ENCODE peak calls at places on chromosomes 2 and 18, in ten cellular contexts. U is heart right ventricle; D is substantia nigra; N is Panc1; Z is fibroblast of lung; F is right cardiac atrium; G is brain microvascular endothelial cell; M is CD8-positive, alpha-beta memory T cell; T is cardiac muscle cell; Y is heart left ventricle. A is an unnamed sample.
A peak's percentile ranks its signal among the peaks of the same experiment; 100 is the strongest.

GRCh38 chr2:241976296-241976695 is 106.8 kb downstream of the RTP5 start:
- DNase-seq in U (no peak), D (no peak), N (no peak), Z (no peak), F (no peak), G (no peak), M (no peak), T (no peak), Y (no peak), A (no peak)

GRCh38 chr18:77341527-77341926 is 91.9 kb downstream of the GALR1 start:
- DNase-seq in U (no peak), D (no peak), N (no peak), Z (no peak), F (no peak), G (no peak), M (no peak), T (no peak), Y (no peak), A (no peak)

GRCh38 chr18:79510046-79510685 is 114.4 kb downstream of the NFATC1 start:
- DNase-seq in U (no peak), D (no peak), N (no peak), Z (no peak), F (no peak), G (no peak), M (no peak), T (no peak), Y (peak; percentile 49), A (peak; percentile 5)

GRCh38 chr2:64405476-64406406 is 48.2 kb upstream of the LGALSL start:
- DNase-seq in U (no peak), D (no peak), N (no peak), Z (peak; percentile 67), F (peak; percentile 47), G (peak; percentile 59), M (no peak), T (peak; percentile 90), Y (no peak), A (no peak)

GRCh38 chr18:47777626-47778025 is 152.8 kb downstream of the SMAD2 start:
- DNase-seq in U (no peak), D (no peak), N (no peak), Z (no peak), F (no peak), G (no peak), M (no peak), T (no peak), Y (no peak), A (no peak)

GRCh38 chr2:8202139-8202538 is 479.7 kb upstream of the ID2 start:
- DNase-seq in U (no peak), D (no peak), N (no peak), Z (peak; percentile 7), F (no peak), G (no peak), M (no peak), T (no peak), Y (no peak), A (no peak)

GRCh38 chr2:129803067-129803466 is 176.4 kb upstream of the RAB6C start:
- DNase-seq in U (no peak), D (no peak), N (no peak), Z (peak; percentile 12), F (no peak), G (no peak), M (no peak), T (no peak), Y (no peak), A (no peak)

GRCh38 chr18:7370375-7370774 is 139.5 kb downstream of the LRRC30 start:
- DNase-seq in U (peak; percentile 71), D (no peak), N (no peak), Z (no peak), F (peak; percentile 65), G (no peak), M (no peak), T (peak; percentile 46), Y (no peak), A (no peak)

GRCh38 chr2:6538607-6539006 is 327.1 kb downstream of the CMPK2 start:
- DNase-seq in U (no peak), D (no peak), N (no peak), Z (peak; percentile 31), F (no peak), G (no peak), M (no peak), T (no peak), Y (no peak), A (no peak)

GRCh38 chr18:76874643-76875389 is 52.5 kb downstream of the ZNF236 start:
- DNase-seq in U (no peak), D (no peak), N (no peak), Z (no peak), F (no peak), G (no peak), M (no peak), T (no peak), Y (no peak), A (no peak)

GRCh38 chr2:239671916-239672849 is 271.4 kb upstream of the HDAC4 start:
- DNase-seq in U (no peak), D (no peak), N (no peak), Z (no peak), F (no peak), G (no peak), M (no peak), T (no peak), Y (no peak), A (no peak)

GRCh38 chr2:120761164-120761861 is 25.6 kb downstream of the GLI2 start:
- DNase-seq in U (no peak), D (no peak), N (no peak), Z (no peak), F (peak; percentile 10), G (no peak), M (no peak), T (no peak), Y (peak; percentile 37), A (no peak)

GRCh38 chr2:120563616-120564015 is 172.1 kb upstream of the GLI2 start:
- DNase-seq in U (no peak), D (no peak), N (no peak), Z (no peak), F (no peak), G (no peak), M (no peak), T (no peak), Y (no peak), A (no peak)

GRCh38 chr2:232310690-232311089 is 67.9 kb upstream of the ALPP start:
- DNase-seq in U (no peak), D (no peak), N (no peak), Z (no peak), F (no peak), G (no peak), M (no peak), T (no peak), Y (no peak), A (no peak)
- H3K27ac ChIP-seq in U (no peak overlapping the region), D (no peak overlapping the region), N (no peak overlapping the region), Z (no peak overlapping the region), F (no peak overlapping the region), G (no peak overlapping the region), M (peak overlapping the region; percentile 17), T (no peak overlapping the region), Y (no peak overlapping the region), A (peak overlapping the region; percentile 63)

DNA sequence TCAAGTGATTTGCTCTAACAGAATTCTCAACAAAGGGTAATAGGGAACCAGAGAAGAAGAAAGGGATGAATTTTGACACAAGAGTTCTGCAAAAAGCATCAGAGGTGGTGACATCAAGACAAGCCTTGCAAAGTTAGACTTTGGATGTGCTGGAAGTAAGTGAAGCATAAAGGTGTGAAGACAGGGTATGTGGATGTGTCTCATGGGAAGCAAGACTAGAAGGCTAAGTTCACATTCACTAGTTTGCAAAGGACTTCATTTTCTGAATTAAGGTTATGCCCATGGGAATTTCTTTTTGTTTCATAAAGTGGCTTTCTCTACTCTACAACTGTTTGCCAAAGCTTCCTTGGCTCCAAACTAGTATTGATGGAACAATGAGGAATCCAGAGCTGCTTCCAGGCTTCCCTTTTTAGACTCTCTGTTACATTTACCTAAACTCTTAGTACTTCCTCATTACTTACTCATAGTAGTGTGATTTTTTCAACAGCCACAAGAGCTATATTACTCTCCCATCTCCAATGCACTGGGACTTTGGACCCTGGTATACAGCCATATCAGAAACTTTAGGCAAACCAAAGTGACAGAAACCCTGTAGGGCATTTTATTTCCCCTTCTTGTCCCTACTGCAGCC is 21.1 kb upstream of the IHH start:
- DNase-seq in U (no peak), D (no peak), N (no peak), Z (no peak), F (no peak), G (no peak), M (no peak), T (no peak), Y (no peak), A (no peak)
- H3K27ac ChIP-seq in U (no peak overlapping the region), D (no peak overlapping the region), N (no peak overlapping the region), Z (no peak overlapping the region), F (no peak overlapping the region), G (no peak overlapping the region), M (no peak overlapping the region), T (no peak overlapping the region), Y (no peak overlapping the region), A (no peak overlapping the region)

GRCh38 chr18:31274915-31275314 is 43.0 kb upstream of the DSG1 start:
- DNase-seq in U (peak; percentile 65), D (no peak), N (no peak), Z (peak; percentile 69), F (peak; percentile 80), G (peak; percentile 25), M (no peak), T (peak; percentile 36), Y (no peak), A (no peak)

GRCh38 chr18:31275722-31276463 is 42.1 kb upstream of the DSG1 start:
- DNase-seq in U (no peak), D (no peak), N (no peak), Z (peak; percentile 66), F (peak; percentile 14), G (no peak), M (no peak), T (peak; percentile 22), Y (no peak), A (no peak)

GRCh38 chr18:31278609-31279071 is 39.3 kb upstream of the DSG1 start:
- DNase-seq in U (no peak), D (no peak), N (no peak), Z (peak; percentile 13), F (no peak), G (no peak), M (no peak), T (peak; percentile 5), Y (no peak), A (no peak)

GRCh38 chr18:31281437-31281836 is 36.5 kb upstream of the DSG1 start:
- DNase-seq in U (no peak), D (no peak), N (no peak), Z (no peak), F (no peak), G (no peak), M (no peak), T (no peak), Y (no peak), A (no peak)

DNA sequence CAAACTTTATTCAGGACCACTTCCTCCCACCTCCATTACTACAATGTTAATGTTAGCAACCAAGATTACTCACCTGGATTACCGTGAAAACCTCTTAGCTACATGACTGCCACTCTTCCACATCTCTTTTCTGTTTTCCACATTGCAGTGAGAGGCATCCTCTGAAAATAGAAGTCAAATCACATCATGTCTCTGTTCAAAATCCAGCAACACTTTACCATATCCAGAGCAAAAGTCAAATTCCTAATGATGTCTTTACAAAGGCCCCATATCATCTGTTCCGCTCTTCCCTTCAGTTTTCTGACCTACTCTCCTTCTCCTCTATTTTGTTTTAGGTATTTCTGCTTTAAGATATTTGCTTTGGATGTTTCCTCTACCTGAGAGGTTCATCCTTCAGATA is 37.5 kb upstream of the DSG1 start:
- DNase-seq in U (no peak), D (no peak), N (no peak), Z (no peak), F (no peak), G (no peak), M (no peak), T (no peak), Y (no peak), A (no peak)
- H3K27ac ChIP-seq in U (no peak overlapping the region), D (no peak overlapping the region), N (no peak overlapping the region), Z (no peak overlapping the region), F (no peak overlapping the region), G (no peak overlapping the region), M (no peak overlapping the region), T (no peak overlapping the region), Y (no peak overlapping the region), A (no peak overlapping the region)

GRCh38 chr2:45343618-45344017 is 267.4 kb downstream of the SRBD1 start:
- DNase-seq in U (no peak), D (no peak), N (no peak), Z (no peak), F (no peak), G (peak; percentile 45), M (no peak), T (no peak), Y (no peak), A (no peak)
- H3K27ac ChIP-seq in U (no peak overlapping the region), D (no peak overlapping the region), N (no peak overlapping the region), Z (no peak overlapping the region), F (no peak overlapping the region), G (no peak overlapping the region), M (no peak overlapping the region), T (no peak overlapping the region), Y (no peak overlapping the region), A (no peak overlapping the region)